ENCODE peak calls at places on chromosomes 2 and 18, in ten cellular contexts. O is heart right ventricle, V is fibroblast of lung, C is colonic mucosa, Q is spleen, W is Calu3, G is choroid plexus epithelial cell, T is cardiac muscle cell, K is sigmoid colon, E is glutamatergic neuron. F is an unnamed sample.

GRCh38 chr2:121532347-121532766 is 1.7 kb downstream of the RNU4ATAC start:
- DNase-seq in K (no peak), T (no peak), O (no peak), C (no peak), V (peak), Q (no peak), G (peak), W (no peak), E (no peak), F (no peak)

GRCh38 chr18:55265916-55266488 is 306.7 kb upstream of the CCDC68 start:
- DNase-seq in V (no peak), W (no peak), O (no peak), K (no peak), T (no peak), G (peak), E (no peak), Q (no peak), C (no peak), F (no peak)

GRCh38 chr2:110948027-110948687 is 172.6 kb upstream of the BCL2L11 start:
- DNase-seq in Q (no peak), O (no peak), G (no peak), T (peak), E (no peak), V (no peak), W (no peak), C (no peak), K (no peak), F (no peak)

GRCh38 chr2:238852186-238852869 is 4.4 kb downstream of the TWIST2 start:
- DNase-seq in K (no peak), G (no peak), Q (no peak), T (no peak), V (no peak), W (no peak), E (no peak), C (no peak), O (no peak), F (no peak)

GRCh38 chr2:189865836-189866235 is 81.6 kb downstream of the PMS1 start:
- DNase-seq in E (no peak), G (no peak), W (no peak), T (no peak), Q (no peak), V (no peak), C (no peak), K (no peak), O (no peak), F (no peak)

GRCh38 chr2:237765875-237766274 is 32.7 kb upstream of the RBM44 start:
- DNase-seq in G (no peak), O (no peak), K (no peak), E (no peak), V (peak), W (no peak), Q (no peak), C (no peak), T (no peak), F (no peak)

GRCh38 chr2:40240067-40240466 is 211.8 kb downstream of the SLC8A1 start:
- DNase-seq in V (peak), C (peak), W (no peak), E (no peak), O (peak), G (peak), K (peak), T (no peak), Q (no peak), F (peak)

GRCh38 chr2:207239222-207239674 is 73.5 kb upstream of the KLF7 start:
- DNase-seq in T (no peak), E (no peak), Q (no peak), C (no peak), W (no peak), K (peak), V (peak), G (peak), O (peak), F (peak)

GRCh38 chr2:19033240-19033639 is 325.2 kb downstream of the OSR1 start:
- DNase-seq in K (no peak), E (no peak), T (peak), G (peak), C (no peak), O (peak), W (no peak), V (no peak), Q (no peak), F (no peak)

GRCh38 chr2:136025057-136025973 is 39.9 kb upstream of the DARS1 start:
- DNase-seq in E (peak), K (peak), V (peak), C (peak), G (peak), Q (peak), O (peak), T (peak), W (peak), F (peak)

GRCh38 chr2:38497670-38498037 is 105.1 kb downstream of the HNRNPLL start:
- DNase-seq in O (no peak), G (no peak), V (no peak), W (no peak), K (no peak), Q (no peak), T (no peak), C (no peak), E (no peak), F (no peak)

GRCh38 chr2:237864940-237865622 is 5.7 kb downstream of the RAMP1 start:
- DNase-seq in O (no peak), V (peak), K (peak), W (peak), G (peak), E (no peak), T (no peak), C (no peak), Q (no peak), F (peak)

GRCh38 chr2:2834530-2835254 is 503.6 kb upstream of the MYT1L start:
- DNase-seq in V (no peak), O (no peak), G (no peak), E (no peak), K (no peak), C (peak), T (no peak), Q (peak), W (no peak), F (no peak)

GRCh38 chr2:75276093-75277055 is 77.1 kb upstream of the TACR1 start:
- DNase-seq in T (no peak), V (peak), O (no peak), C (no peak), K (no peak), G (peak), W (no peak), Q (no peak), E (no peak), F (peak)

GRCh38 chr18:58054041-58054733 is 10.2 kb downstream of the NEDD4L start:
- DNase-seq in O (no peak), C (no peak), G (peak), K (no peak), Q (no peak), W (peak), E (no peak), T (no peak), V (peak), F (peak)

GRCh38 chr18:58048243-58048642 is 4.2 kb downstream of the NEDD4L start:
- DNase-seq in O (no peak), W (no peak), V (no peak), C (no peak), K (no peak), Q (no peak), E (no peak), T (no peak), G (no peak), F (no peak)

GRCh38 chr18:58052960-58053359 is 8.9 kb downstream of the NEDD4L start:
- DNase-seq in T (no peak), K (no peak), C (no peak), W (no peak), G (no peak), Q (no peak), E (no peak), O (no peak), V (no peak), F (no peak)

GRCh38 chr18:58049000-58049688 is 5.1 kb downstream of the NEDD4L start:
- DNase-seq in G (no peak), Q (no peak), C (no peak), K (no peak), T (no peak), E (no peak), W (no peak), O (no peak), V (no peak), F (no peak)

DNA sequence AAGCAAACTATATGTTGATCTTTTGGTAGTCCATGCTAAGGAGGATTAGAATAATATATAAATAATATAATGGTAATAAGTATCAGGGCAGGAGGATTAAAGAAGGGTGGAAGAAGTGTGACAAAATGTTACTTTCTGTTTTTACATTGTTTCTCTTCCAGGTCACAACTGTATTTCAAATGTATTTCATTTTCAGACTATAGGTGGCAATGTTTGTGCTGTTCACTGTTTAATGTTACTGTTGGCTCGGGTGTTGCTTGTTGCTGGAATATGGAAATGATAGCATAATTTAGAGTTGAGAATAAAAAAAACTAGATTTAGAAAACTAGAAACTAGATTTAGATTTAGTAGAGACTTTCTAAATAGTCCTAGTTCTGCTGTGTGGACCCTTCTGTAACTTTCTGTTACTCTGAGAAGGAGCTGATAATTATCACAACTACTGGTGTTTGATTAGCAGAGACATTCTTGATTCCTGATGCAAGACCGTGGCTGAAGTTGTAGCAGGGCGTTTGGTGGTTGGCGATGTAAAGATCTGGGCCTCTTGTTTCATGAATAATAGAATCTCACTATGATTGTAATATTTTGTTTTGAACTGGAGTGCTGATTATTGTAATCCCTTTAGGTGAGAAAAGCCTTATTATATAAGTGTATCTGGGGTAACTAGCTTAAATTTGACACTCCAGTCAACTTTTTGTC is 7.9 kb downstream of the NEDD4L start:
- DNase-seq in Q (no peak), E (no peak), K (no peak), V (peak), O (no peak), T (no peak), W (no peak), G (peak), C (no peak), F (peak)
- TF ChIP-seq CTCF in Q (peak), E (no peak), K (no peak), V (peak), O (peak), T (peak), W (peak), G (peak), C (no peak), F (peak)

DNA sequence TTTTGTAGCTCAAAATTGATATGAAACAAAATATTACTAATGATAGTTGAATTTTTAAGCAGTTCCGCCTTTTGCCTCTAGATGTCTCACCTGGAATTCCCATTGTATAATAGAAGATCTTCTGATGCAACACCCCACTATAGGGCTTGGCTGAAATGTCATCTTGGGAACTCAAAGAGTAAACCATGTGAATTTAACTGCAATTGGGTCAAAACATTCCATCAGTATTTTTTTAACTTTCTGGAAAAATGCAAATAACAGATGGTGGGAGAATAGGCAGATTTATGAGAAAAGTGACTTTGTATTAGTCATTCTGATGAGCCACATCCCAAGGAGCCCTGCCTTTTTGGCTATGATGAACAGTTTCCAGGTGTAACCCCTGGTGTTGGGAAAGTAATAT is 489.9 kb downstream of the NYAP2 start:
- DNase-seq in G (peak), O (peak), T (peak), W (peak), C (peak), V (peak), K (no peak), E (no peak), Q (no peak), F (peak)
- TF ChIP-seq CTCF in G (peak), O (peak), T (peak), W (peak), C (peak), V (peak), K (peak), E (peak), Q (peak), F (peak)

DNA sequence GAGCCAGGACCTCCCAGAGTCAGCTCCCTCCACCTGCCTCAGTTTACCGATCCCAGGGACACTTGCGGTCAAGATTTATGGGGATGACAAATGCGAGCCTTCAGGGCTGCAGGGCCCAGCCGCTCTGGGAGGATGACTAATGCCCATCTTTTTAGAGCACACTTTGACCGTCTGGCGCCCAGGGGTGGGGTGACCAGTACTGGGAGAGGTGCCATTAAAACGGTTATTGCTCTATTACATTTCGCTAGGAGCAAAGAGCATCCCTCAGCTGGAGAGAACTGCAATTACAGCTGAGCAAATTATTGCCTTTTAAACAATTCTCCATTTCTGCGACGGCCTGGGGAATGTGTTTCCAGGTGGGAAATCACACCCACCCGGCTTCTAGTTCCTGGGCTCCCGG is 42.6 kb upstream of the HPCAL1 start:
- DNase-seq in E (no peak), T (no peak), C (peak), Q (no peak), O (no peak), V (no peak), K (peak), G (no peak), W (no peak), F (peak)
- TF ChIP-seq CTCF in E (no peak), T (no peak), C (peak), Q (no peak), O (no peak), V (no peak), K (no peak), G (no peak), W (no peak), F (no peak)

DNA sequence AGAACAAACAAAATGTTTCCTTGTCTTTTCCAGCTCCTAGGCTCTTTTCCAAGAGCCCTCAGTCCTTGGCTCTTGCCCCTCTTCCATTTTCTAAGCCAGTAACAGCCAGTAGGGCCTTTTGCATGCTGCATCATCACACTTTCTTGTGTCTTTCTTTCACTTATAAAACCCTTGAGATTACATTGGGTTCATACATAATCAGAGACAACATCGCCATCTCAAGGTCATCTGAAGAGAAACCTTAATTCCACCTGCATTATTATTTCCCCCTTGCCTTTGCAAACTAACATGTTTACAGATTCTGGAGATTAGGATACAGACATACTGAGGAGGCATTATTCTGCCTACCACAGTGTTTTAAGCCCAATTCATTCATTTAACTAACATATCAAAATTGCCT is 697.3 kb downstream of the TRIB2 start:
- DNase-seq in W (no peak), K (no peak), C (no peak), G (no peak), Q (no peak), O (no peak), V (no peak), E (no peak), T (no peak), F (no peak)
- TF ChIP-seq CTCF in W (no peak), K (no peak), C (no peak), G (no peak), Q (no peak), O (no peak), V (no peak), E (no peak), T (no peak), F (no peak)

DNA sequence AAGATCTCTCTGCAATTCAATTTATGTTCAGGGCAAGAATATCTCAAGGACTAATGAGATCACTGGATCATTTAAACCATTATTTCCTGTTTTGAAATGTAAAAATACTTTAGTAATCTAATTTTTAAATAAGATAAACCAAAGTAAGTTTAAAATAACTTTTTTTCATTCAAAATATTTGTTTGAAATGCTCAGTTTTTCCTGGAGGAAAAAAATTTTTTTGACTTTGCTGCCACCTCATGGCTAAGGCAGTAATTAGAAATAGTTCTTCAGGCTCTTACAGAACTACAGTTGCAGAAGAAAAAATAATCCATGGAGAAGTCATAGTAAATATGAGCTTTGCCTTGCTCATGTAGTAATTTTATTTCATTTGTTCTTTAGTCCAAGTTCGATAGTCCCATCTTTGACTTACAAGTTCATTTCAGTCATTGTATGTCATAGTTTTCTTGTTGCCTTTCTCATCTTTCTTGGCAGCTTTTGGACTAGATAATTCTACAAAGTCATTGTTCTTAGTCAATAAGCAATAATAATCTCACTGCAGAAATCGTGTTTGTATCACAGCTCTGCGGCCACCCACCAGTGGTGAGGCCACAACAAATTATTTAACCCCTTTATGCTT is 127.4 kb downstream of the DPP4 start:
- DNase-seq in T (peak), C (peak), W (peak), Q (no peak), E (no peak), G (peak), V (peak), O (no peak), K (no peak), F (peak)
- TF ChIP-seq CTCF in T (peak), C (peak), W (peak), Q (peak), E (peak), G (peak), V (peak), O (peak), K (peak), F (peak)

GRCh38 chr2:231099918-231100317 is 24.9 kb downstream of the HTR2B start:
- DNase-seq in C (peak), V (no peak), O (no peak), T (peak), K (no peak), W (no peak), E (peak), Q (no peak), G (no peak), F (no peak)
- TF ChIP-seq CTCF in C (no peak), V (no peak), O (no peak), T (no peak), K (no peak), W (no peak), E (no peak), Q (no peak), G (no peak), F (no peak)

GRCh38 chr2:201709747-201710146 is 11.3 kb upstream of the MPP4 start:
- DNase-seq in T (no peak), C (no peak), G (no peak), O (no peak), W (no peak), E (no peak), V (peak), Q (no peak), K (no peak), F (no peak)

GRCh38 chr2:201715459-201715858 is 17.0 kb upstream of the MPP4 start:
- DNase-seq in V (no peak), W (no peak), G (no peak), C (peak), E (no peak), K (no peak), T (no peak), Q (no peak), O (no peak), F (no peak)
- TF ChIP-seq CTCF in V (no peak), W (no peak), G (no peak), C (peak), E (no peak), K (no peak), T (no peak), Q (no peak), O (no peak), F (no peak)